ENCODE peak calls at places on chromosomes 5 and 9, in four cellular contexts. L is K562, Y is GM12878, K is HepG2. T is an unnamed sample.

GRCh38 chr9:76687861-76688374 is 76.3 kb upstream of the PCA3 start:
- DNase-seq in L (no peak), Y (no peak), K (no peak), T (no peak)

GRCh38 chr5:139796061-139796806 is 626 bp downstream of the PSD2 start:
- DNase-seq in L (no peak), Y (no peak), K (no peak), T (no peak)

GRCh38 chr5:153752890-153753289 is 262.4 kb downstream of the GRIA1 start:
- DNase-seq in L (no peak), Y (no peak), K (no peak), T (no peak)

GRCh38 chr9:134764870-134765269 is 115.7 kb upstream of the FCN2 start:
- DNase-seq in L (no peak), Y (no peak), K (no peak), T (no peak)

GRCh38 chr9:36560813-36561212 is 11.9 kb upstream of the MELK start:
- DNase-seq in L (no peak), Y (no peak), K (no peak), T (no peak)

GRCh38 chr5:102778478-102778877 is 23.4 kb downstream of the PAM start:
- DNase-seq in L (no peak), Y (no peak), K (no peak), T (no peak)

GRCh38 chr9:14827805-14828204 is 82.4 kb downstream of the FREM1 start:
- DNase-seq in L (no peak), Y (no peak), K (no peak), T (no peak)

GRCh38 chr9:89418112-89418872 is 79.6 kb downstream of the SEMA4D start:
- DNase-seq in L (no peak), Y (no peak), K (no peak), T (no peak)

GRCh38 chr5:167952278-167952990 is 339.0 kb upstream of the WWC1 start:
- DNase-seq in L (no peak), Y (no peak), K (no peak), T (no peak)

GRCh38 chr9:98627291-98627690 is 81.4 kb downstream of the GABBR2 start:
- DNase-seq in L (no peak), Y (no peak), K (no peak), T (no peak)

GRCh38 chr5:122429545-122430327 is 117.7 kb downstream of the SNCAIP start:
- DNase-seq in L (no peak), Y (no peak), K (no peak), T (no peak)

GRCh38 chr5:139668064-139668880 is 20.1 kb downstream of the CXXC5 start:
- DNase-seq in L (peak; percentile 80), Y (no peak), K (no peak), T (peak; percentile 57)

GRCh38 chr9:133619791-133620190 is 10.6 kb upstream of the FAM163B start:
- DNase-seq in L (no peak), Y (no peak), K (no peak), T (no peak)

GRCh38 chr9:1521547-1521946 is 471.4 kb downstream of the DMRT2 start:
- DNase-seq in L (no peak), Y (no peak), K (no peak), T (no peak)

GRCh38 chr5:95773325-95774059 is 42.4 kb downstream of the RHOBTB3 start:
- DNase-seq in L (peak; percentile 40), Y (no peak), K (peak; percentile 10), T (no peak)

GRCh38 chr5:74232281-74232680 is 408.2 kb downstream of the ENC1 start:
- DNase-seq in L (no peak), Y (no peak), K (no peak), T (no peak)

GRCh38 chr5:167759411-167759821 is 532.0 kb upstream of the WWC1 start:
- DNase-seq in L (no peak), Y (no peak), K (no peak), T (no peak)

GRCh38 chr9:114504341-114505186 is 709 bp downstream of the WHRN start:
- DNase-seq in L (peak; percentile 81), Y (no peak), K (no peak), T (peak; percentile 39)

GRCh38 chr9:133492061-133493021 is 13.4 kb upstream of the SLC2A6 start:
- DNase-seq in L (no peak), Y (no peak), K (no peak), T (no peak)

GRCh38 chr5:1510631-1511030 is 13.1 kb downstream of the LPCAT1 start:
- DNase-seq in L (no peak), Y (no peak), K (no peak), T (no peak)

GRCh38 chr9:123678038-123678877 is 251.7 kb downstream of the DENND1A start:
- DNase-seq in L (no peak), Y (no peak), K (peak; percentile 84), T (peak; percentile 45)

GRCh38 chr5:169251685-169252084 is 49.3 kb downstream of the SLIT3 start:
- DNase-seq in L (no peak), Y (no peak), K (no peak), T (no peak)

GRCh38 chr9:125549465-125550215 is 157.4 kb downstream of the MAPKAP1 start:
- DNase-seq in L (no peak), Y (no peak), K (peak; percentile 57), T (no peak)

GRCh38 chr5:139709587-139710369 is 61.6 kb downstream of the CXXC5 start:
- DNase-seq in L (peak; percentile 60), Y (no peak), K (no peak), T (no peak)

GRCh38 chr5:158856794-158857193 is 242.9 kb downstream of the EBF1 start:
- DNase-seq in L (no peak), Y (no peak), K (no peak), T (no peak)

GRCh38 chr5:54580997-54581741 is 63.6 kb downstream of the SNX18 start:
- DNase-seq in L (no peak), Y (no peak), K (no peak), T (no peak)

GRCh38 chr5:9347032-9347431 is 198.8 kb downstream of the SEMA5A start:
- DNase-seq in L (no peak), Y (no peak), K (no peak), T (no peak)

GRCh38 chr5:36202521-36202961 is 39.2 kb downstream of the NADK2 start:
- DNase-seq in L (no peak), Y (no peak), K (no peak), T (no peak)

GRCh38 chr9:86368871-86369521 is 14.8 kb upstream of the TUT7 start:
- DNase-seq in L (no peak), Y (no peak), K (peak; percentile 12), T (no peak)

GRCh38 chr5:154521756-154522155 is 43.7 kb upstream of the HAND1 start:
- DNase-seq in L (no peak), Y (no peak), K (no peak), T (no peak)

GRCh38 chr5:150567031-150567680 is 59.2 kb downstream of the NDST1 start:
- DNase-seq in L (no peak), Y (no peak), K (no peak), T (no peak)
- TF ChIP-seq FOXK2 in L (no peak), Y (no peak), K (no peak), T (no peak)

DNA sequence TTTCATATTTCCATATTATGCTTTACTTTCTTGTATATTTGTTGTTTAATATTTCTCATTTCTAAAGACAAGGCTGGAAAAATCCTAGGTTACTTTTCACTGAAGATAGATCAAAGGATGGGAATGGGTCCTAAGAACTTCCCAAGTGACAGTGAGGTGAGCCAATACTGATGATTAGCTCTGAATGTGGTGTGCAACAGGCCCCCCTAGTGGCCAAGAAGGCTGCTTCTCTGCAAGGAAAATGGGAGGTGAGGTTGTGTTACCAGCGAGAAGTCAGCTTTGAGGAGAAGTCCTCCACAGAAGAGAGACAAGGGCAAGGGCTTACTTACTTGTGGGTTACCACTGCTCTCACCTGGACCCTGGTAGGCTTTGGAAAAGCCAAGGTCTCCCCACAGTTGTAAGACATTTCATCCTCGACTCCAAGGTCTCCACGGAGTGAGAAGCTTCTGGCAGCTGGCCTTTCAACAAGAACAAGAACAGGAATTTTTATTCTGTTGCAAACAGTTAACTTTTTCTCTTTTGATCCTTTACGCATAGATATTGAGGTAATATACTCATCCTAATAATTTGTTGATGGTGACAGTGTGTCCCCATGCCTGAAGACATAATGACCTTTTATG is 69.9 kb downstream of the MAMDC2 start:
- DNase-seq in L (peak; percentile 46), Y (no peak), K (peak; percentile 23), T (peak; percentile 71)
- TF ChIP-seq FOXK2 in L (no peak), Y (no peak), K (no peak), T (no peak)

DNA sequence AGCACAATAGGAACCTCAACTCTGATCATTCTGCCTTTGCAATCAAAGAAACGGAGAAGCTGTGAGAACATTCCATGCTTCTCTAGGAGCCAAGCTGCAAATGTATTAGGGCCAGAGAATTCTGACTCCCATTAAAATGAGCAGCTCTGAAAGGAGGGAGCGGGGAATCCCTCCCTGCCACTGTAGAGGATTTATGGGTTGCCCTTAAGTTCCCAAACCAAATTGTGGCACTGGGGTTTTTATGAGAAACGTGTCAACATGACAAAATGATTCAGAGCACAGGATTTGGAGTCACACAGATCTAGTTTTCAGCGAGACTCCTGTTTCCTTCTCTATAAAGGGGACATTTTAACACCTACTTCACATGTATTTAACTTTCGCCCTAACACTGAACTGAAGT is 1.8 kb downstream of the IL6ST start:
- DNase-seq in L (no peak), Y (no peak), K (no peak), T (peak; percentile 33)
- TF ChIP-seq FOXK2 in L (no peak), Y (no peak), K (no peak), T (no peak)

GRCh38 chr9:7676757-7677156 is 122.8 kb downstream of the DMAC1 start:
- DNase-seq in L (no peak), Y (no peak), K (peak; percentile 1), T (no peak)
- TF ChIP-seq FOXK2 in L (no peak), Y (no peak), K (no peak), T (no peak)

DNA sequence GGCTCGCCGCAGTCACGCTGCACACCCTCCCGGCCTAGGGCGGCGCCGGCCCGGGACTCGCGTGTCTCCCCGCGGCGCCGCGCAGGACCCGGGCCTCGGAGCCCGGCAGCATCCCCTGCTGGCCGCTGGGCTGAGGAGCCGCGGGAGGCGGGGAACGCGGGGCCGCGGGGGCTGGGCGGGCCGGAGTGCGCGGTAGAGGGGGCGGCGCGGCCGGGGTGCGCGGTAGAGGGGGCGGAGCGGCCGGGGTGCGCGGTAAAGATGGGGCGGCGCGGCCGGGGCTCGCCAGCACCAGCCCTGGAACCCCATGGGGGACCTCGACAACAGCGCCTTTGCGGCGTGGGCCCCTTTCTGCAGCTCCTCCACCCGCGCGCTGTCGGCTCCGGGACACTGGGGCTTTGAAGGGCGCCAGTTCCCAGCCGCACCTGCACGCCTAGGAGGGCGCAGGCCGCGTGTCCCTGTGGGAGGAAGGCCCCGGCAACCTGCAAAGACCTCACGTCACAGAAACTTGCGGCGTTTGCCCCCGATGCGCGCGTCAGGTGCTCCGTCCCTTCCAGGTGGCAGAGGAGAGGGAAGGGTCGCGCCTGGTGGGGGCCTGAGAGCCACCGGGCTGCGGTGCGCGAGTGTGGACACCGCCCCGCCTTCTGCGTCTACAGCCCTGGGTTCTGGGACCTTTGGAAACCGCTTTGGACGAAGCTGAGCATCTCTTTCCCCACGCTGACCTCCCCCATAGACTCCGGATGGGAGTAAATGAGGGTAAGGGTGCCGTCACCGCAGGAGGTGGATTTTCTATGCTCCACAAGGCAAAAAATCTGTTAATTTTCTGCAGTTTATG is 49.6 kb downstream of the NSUN2 start:
- DNase-seq in L (peak; percentile 81), Y (no peak), K (no peak), T (no peak)
- TF ChIP-seq FOXK2 in L (no peak), Y (no peak), K (no peak), T (no peak)